ENCODE peak calls at places on chromosomes 7 and 10, in seven cellular contexts. T is heart left ventricle, U is body of pancreas, I is stomach, R is esophagus muscularis mucosa, Y is IMR-90, S is esophagus squamous epithelium. B is an unnamed sample. For H3K27me3, the result is how much of the 10 kb centered on the place peaks cover.

GRCh38 chr10:119469325-119469707 is 73.2 kb downstream of the RGS10 start:
- DNase-seq in R (no peak), S (no peak), I (no peak), U (no peak), Y (no peak), T (no peak), B (no peak)

GRCh38 chr7:18151419-18151818 is 123.8 kb upstream of the PRPS1L1 start:
- DNase-seq in Y (no peak), T (no peak), R (no peak), S (no peak), I (no peak), U (no peak), B (no peak)

GRCh38 chr10:125203186-125203800 is 42.9 kb upstream of the CTBP2 start:
- DNase-seq in R (no peak), S (no peak), Y (no peak), I (no peak), U (no peak), T (no peak), B (no peak)

GRCh38 chr10:62732841-62733653 is 71.5 kb upstream of the ADO start:
- DNase-seq in S (no peak), U (no peak), R (no peak), T (no peak), Y (peak), I (no peak), B (no peak)

GRCh38 chr7:116173051-116174028 is 37.0 kb upstream of the TES start:
- DNase-seq in I (no peak), U (no peak), R (no peak), T (no peak), S (no peak), Y (peak), B (no peak)

GRCh38 chr10:127563718-127564553 is 14.8 kb downstream of the NPS start:
- DNase-seq in R (no peak), U (peak), Y (no peak), T (no peak), I (no peak), S (no peak), B (peak)

GRCh38 chr10:20004087-20004523 is 187.9 kb downstream of the PLXDC2 start:
- DNase-seq in R (no peak), I (no peak), S (no peak), U (peak), T (peak), Y (peak), B (peak)

GRCh38 chr7:147803625-147804024 is 786.9 kb upstream of the C7orf33 start:
- DNase-seq in S (no peak), Y (no peak), T (no peak), R (no peak), U (no peak), I (no peak), B (no peak)

GRCh38 chr7:82805527-82805960 is 357.1 kb downstream of the PCLO start:
- DNase-seq in S (no peak), I (no peak), R (no peak), Y (peak), U (no peak), T (peak), B (no peak)

GRCh38 chr7:84372155-84372621 is 177.6 kb upstream of the SEMA3A start:
- DNase-seq in I (no peak), R (no peak), U (no peak), S (no peak), T (no peak), Y (peak), B (no peak)

GRCh38 chr10:501596-501995 is 187.9 kb downstream of the DIP2C start:
- DNase-seq in T (no peak), R (no peak), S (no peak), U (peak), I (peak), Y (no peak), B (no peak)

GRCh38 chr7:5284304-5285281 is 1.9 kb downstream of the SLC29A4 start:
- DNase-seq in U (peak), S (no peak), Y (no peak), R (no peak), I (peak), T (no peak), B (peak)

GRCh38 chr10:130018253-130018652 is 54.2 kb upstream of the EBF3 start:
- DNase-seq in R (peak), S (no peak), I (no peak), U (no peak), Y (peak), T (no peak), B (no peak)

GRCh38 chr10:126400641-126401040 is 12.4 kb upstream of the ADAM12 start:
- DNase-seq in Y (no peak), S (no peak), I (no peak), R (no peak), T (no peak), U (no peak), B (no peak)

GRCh38 chr7:2283074-2283473 is 31.2 kb downstream of the SNX8 start:
- DNase-seq in R (no peak), Y (no peak), U (no peak), T (peak), I (no peak), S (no peak), B (no peak)

GRCh38 chr7:27614102-27614501 is 48.6 kb downstream of the HIBADH start:
- DNase-seq in Y (no peak), I (no peak), S (no peak), U (no peak), R (no peak), T (no peak), B (no peak)

GRCh38 chr10:19719320-19719719 is 96.9 kb upstream of the PLXDC2 start:
- DNase-seq in T (no peak), S (no peak), R (no peak), Y (peak), U (no peak), I (no peak), B (no peak)

GRCh38 chr10:114665406-114665805 is 7.3 kb upstream of the ABLIM1 start:
- DNase-seq in Y (no peak), S (no peak), T (no peak), I (no peak), U (no peak), R (no peak), B (no peak)

GRCh38 chr7:47551550-47552121 is 30.3 kb downstream of the TNS3 start:
- DNase-seq in R (no peak), I (no peak), T (no peak), Y (no peak), U (no peak), S (no peak), B (no peak)

GRCh38 chr7:35969055-35969454 is 168.2 kb downstream of the SEPTIN7 start:
- DNase-seq in I (no peak), S (no peak), R (no peak), T (no peak), U (no peak), Y (no peak), B (no peak)

GRCh38 chr10:101901340-101901739 is 57.7 kb upstream of the KCNIP2 start:
- DNase-seq in Y (no peak), U (no peak), T (no peak), I (no peak), R (no peak), S (no peak), B (no peak)

GRCh38 chr7:5550831-5551230 is 127.2 kb upstream of the TNRC18 start:
- DNase-seq in R (no peak), U (no peak), T (no peak), S (no peak), I (no peak), Y (no peak), B (no peak)

GRCh38 chr10:48439581-48440041 is 133.1 kb downstream of the MAPK8 start:
- DNase-seq in Y (peak), U (peak), R (no peak), T (no peak), I (no peak), S (no peak), B (no peak)

GRCh38 chr10:89301231-89301630 is 615 bp upstream of the IFIT2 start:
- DNase-seq in U (no peak), S (no peak), T (no peak), R (no peak), I (no peak), Y (peak), B (peak)

GRCh38 chr10:132375795-132376297 is 21.2 kb upstream of the PWWP2B start:
- DNase-seq in T (no peak), U (no peak), S (no peak), Y (no peak), I (no peak), R (no peak), B (peak)

GRCh38 chr7:114793155-114793849 is 128.6 kb upstream of the MDFIC start:
- DNase-seq in I (no peak), S (no peak), U (no peak), Y (no peak), R (no peak), T (no peak), B (no peak)

GRCh38 chr7:29190349-29191045 is 4.1 kb upstream of the CHN2 start:
- DNase-seq in T (no peak), U (peak), I (no peak), R (peak), S (no peak), Y (no peak), B (no peak)

GRCh38 chr7:85030893-85031292 is 156.0 kb downstream of the SEMA3D start:
- DNase-seq in R (no peak), U (no peak), I (no peak), Y (peak), T (no peak), S (no peak), B (no peak)

GRCh38 chr10:86306628-86307278 is 59.8 kb downstream of the GRID1 start:
- DNase-seq in Y (peak), U (no peak), T (no peak), I (no peak), R (no peak), S (no peak), B (no peak)

GRCh38 chr10:3264178-3264867 is 91.7 kb upstream of the PITRM1 start:
- DNase-seq in I (no peak), Y (no peak), S (no peak), R (no peak), U (no peak), T (no peak), B (no peak)

DNA sequence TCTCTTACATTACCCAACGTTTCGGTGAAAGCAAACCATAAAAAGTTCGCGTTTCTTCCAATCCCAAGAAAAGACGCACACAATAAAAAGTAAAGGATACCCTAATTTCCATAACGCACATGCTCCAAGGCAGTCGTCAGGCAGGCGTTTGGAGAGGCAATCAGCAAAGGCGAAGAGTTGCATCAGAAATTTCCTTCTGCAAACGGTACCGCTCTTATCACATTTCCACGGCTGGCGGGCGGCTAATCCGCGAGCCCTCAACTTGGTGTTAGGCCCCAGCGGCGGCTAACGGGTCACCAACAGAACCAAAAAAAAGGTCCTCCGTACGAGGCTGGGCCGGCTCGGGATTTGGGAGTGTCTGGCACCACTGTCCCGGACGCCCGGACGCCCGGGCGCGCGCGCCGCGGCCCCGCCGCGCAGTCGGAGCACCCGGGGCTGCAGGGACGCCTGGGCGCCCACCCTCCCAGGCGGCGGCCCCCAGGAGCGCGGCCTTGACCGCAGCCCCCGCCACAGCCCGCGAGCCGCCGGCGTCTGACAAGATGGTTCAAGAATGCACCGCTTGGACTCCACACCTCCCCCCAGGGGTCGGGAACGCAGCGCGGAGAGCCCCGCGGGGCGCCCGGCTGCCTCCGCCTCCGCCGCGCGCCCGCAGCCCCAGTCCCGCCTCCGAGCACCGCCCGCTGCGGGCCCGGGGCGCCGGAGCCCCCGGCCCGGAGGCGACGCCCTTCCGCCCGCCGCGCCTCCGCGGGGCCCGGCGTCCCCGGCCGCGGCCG is 9.8 kb upstream of the GRB10 start:
- DNase-seq in U (peak), R (no peak), Y (peak), I (no peak), S (no peak), T (peak), B (peak)
- TF ChIP-seq POLR2A in U (no peak), R (no peak), Y (no peak), I (no peak), S (no peak), T (no peak), B (peak)

GRCh38 chr10:78955206-78955605 is 113.6 kb upstream of the ZMIZ1 start:
- DNase-seq in S (no peak), Y (no peak), I (no peak), T (no peak), U (no peak), R (no peak), B (no peak)
- H3K27me3 ChIP-seq in S (under half), Y (under half), I (under half), T (under half), U (under half), R (under half), B (under half)

DNA sequence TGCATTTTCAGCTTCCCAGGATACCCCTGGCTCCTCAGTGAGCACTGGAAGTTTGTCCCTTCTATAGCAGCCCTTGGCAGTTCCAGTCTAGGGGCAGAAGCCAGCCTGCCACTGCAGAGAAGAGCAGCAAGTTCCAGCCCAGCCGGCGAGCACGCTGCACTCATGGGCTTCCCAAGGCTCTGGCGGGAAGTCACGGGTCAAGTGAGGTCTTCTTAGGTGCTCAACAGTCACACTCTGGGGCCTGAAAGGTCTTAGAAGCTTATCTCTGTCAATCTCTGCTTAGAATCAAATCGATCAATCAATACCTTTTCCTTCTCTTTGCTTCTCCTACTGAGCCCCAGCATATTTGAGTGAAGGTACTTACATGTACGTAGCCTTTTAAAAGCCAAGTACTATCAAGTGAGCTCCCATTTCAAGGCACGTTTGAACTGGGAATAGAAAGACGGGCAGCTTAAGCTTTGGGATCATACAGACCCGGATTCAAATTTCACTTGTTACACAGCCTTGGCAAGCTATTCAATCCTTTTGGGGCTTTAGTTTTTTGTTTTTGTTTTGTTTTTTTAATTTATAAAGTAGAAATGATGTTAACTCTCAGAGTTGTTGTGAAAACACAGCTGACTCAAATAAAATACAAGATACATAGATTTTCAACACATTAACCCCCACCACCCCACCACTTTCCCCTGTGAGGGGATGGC is 152.6 kb upstream of the KLF14 start:
- DNase-seq in Y (no peak), S (no peak), T (no peak), I (no peak), R (no peak), U (no peak), B (no peak)
- TF ChIP-seq POLR2A in Y (no peak), S (no peak), T (no peak), I (no peak), R (no peak), U (no peak), B (no peak)

DNA sequence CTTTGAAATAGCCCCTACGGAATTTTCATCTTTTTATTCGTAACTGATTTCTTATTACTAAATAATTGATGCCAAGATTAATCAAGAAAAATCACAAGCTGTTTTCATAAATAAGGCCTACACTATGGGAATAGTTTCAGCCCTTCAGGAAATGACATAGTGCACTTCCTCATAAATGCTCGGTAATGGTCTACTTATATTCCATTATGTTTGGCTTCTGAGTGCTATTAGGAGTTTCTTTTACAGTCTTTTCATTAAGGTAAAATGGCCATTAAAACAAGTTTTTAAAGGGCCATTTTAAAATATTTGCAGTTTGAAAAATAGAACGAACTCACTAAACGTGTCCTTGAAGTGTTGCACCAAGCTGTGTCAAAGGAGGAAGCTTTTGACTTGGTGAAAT is 174.5 kb downstream of the DNAH11 start:
- DNase-seq in Y (no peak), I (no peak), S (no peak), U (no peak), T (no peak), R (no peak), B (no peak)
- H3K27me3 ChIP-seq in Y (under half), I (under half), S (under half), U (under half), T (under half), R (under half), B (under half)

DNA sequence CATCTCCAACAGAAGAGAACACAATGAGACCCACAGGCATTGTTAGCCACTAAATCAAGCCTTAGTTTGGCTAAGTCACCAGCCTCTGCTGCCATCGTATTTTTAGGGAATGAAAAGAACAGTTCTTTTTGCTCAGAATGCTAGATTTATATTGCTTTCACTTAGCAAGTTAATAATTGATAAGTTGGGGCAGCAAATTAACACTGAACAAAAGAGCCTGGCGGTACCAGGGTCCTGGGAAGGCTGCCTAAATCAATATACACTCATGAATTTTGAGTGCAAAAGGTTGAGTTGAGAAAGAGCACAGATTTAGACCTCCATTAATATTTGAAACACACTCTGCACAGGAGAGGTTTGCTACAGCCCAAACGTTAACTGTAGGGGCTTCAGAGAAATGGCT is 767.7 kb downstream of the TYW1 start:
- DNase-seq in I (no peak), R (no peak), T (no peak), U (no peak), S (no peak), Y (no peak), B (no peak)
- TF ChIP-seq POLR2A in I (no peak), R (no peak), T (no peak), U (no peak), S (no peak), Y (no peak), B (no peak)

GRCh38 chr10:22468570-22469320 is 123.4 kb downstream of the SPAG6 start:
- DNase-seq in I (no peak), R (no peak), T (no peak), Y (no peak), S (no peak), U (no peak), B (no peak)
- H3K27me3 ChIP-seq in I (under half), R (under half), T (under half), Y (under half), S (under half), U (under half), B (under half)

GRCh38 chr10:74975758-74976157 is 135.7 kb upstream of the SAMD8 start:
- DNase-seq in R (no peak), Y (no peak), S (no peak), U (no peak), T (no peak), I (no peak), B (no peak)
- TF ChIP-seq POLR2A in R (no peak), Y (no peak), S (no peak), U (no peak), T (no peak), I (no peak), B (no peak)

DNA sequence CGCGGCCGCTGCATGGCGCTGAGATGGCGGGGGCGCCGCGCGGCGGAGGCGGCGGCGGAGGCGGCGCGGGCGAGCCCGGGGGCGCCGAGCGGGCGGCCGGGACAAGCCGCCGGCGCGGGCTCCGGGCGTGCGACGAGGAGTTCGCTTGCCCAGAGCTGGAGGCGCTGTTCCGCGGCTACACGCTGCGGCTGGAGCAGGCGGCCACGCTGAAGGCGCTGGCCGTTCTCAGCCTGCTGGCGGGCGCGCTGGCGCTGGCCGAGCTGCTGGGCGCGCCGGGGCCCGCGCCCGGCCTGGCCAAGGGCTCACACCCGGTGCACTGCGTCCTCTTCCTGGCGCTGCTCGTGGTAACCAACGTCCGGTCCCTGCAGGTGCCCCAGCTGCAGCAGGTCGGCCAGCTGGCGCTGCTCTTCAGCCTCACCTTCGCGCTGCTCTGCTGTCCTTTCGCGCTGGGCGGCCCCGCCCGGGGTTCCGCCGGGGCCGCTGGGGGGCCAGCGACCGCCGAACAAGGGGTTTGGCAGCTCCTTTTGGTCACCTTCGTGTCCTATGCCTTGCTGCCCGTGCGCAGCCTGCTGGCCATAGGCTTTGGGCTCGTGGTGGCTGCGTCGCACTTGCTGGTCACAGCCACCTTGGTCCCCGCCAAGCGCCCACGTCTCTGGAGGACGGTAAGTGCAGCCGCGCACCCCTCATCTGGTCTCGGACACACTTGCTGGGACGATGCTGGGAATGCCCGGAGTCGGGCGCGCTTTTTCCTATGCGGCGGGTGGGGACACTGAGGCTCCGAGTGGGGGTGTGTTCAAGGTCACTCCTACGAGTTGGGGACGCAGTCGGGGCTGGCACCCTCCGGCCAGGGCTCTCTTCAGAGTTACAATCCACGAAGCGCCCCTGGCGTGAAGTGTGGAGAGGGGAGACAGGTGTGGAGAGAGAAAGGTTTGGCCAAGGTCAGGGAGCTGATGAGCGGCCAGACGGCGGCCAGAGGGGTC is 643 bp downstream of the ADCY1 start:
- DNase-seq in R (no peak), U (peak), S (no peak), I (peak), T (no peak), Y (peak), B (no peak)
- H3K27me3 ChIP-seq in R (under half), U (under half), S (under half), I (half or more), T (under half), Y (half or more), B (under half)